ENCODE peak calls at places on chromosomes 7 and 10, in seven cellular contexts. One of them, this sample, is unnamed.

GRCh38 chr10:104349623-104350142 is 4.0 kb upstream of the CFAP58 start:
- DNase-seq in activated CD8-positive, alpha-beta memory T cell treated with anti-CD3 and anti-CD28 coated beads for 48 hours: no peak
- DNase-seq in Jurkat, Clone E6-1: no peak
- DNase-seq in SJSA1: no peak
- DNase-seq in ACHN: no peak
- DNase-seq in GM10248: peak
- DNase-seq in stimulated activated CD4-positive, alpha-beta T cell treated with anti-CD3 and anti-CD28 coated beads, TNF-alpha, amount 100 ng/mL, for 4 hours: no peak
- DNase-seq in this sample: no peak

GRCh38 chr10:72509206-72509799 is 116.6 kb downstream of the MICU1 start:
- DNase-seq in activated CD8-positive, alpha-beta memory T cell treated with anti-CD3 and anti-CD28 coated beads for 48 hours: no peak
- DNase-seq in Jurkat, Clone E6-1: no peak
- DNase-seq in SJSA1: no peak
- DNase-seq in ACHN: no peak
- DNase-seq in GM10248: no peak
- DNase-seq in stimulated activated CD4-positive, alpha-beta T cell treated with anti-CD3 and anti-CD28 coated beads, TNF-alpha, amount 100 ng/mL, for 4 hours: no peak
- DNase-seq in this sample: no peak

GRCh38 chr7:158286210-158286609 is 301.4 kb downstream of the PTPRN2 start:
- DNase-seq in activated CD8-positive, alpha-beta memory T cell treated with anti-CD3 and anti-CD28 coated beads for 48 hours: no peak
- DNase-seq in Jurkat, Clone E6-1: no peak
- DNase-seq in SJSA1: no peak
- DNase-seq in ACHN: no peak
- DNase-seq in GM10248: no peak
- DNase-seq in stimulated activated CD4-positive, alpha-beta T cell treated with anti-CD3 and anti-CD28 coated beads, TNF-alpha, amount 100 ng/mL, for 4 hours: no peak
- DNase-seq in this sample: no peak

GRCh38 chr7:25953859-25954258 is 198.1 kb upstream of the NFE2L3 start:
- DNase-seq in activated CD8-positive, alpha-beta memory T cell treated with anti-CD3 and anti-CD28 coated beads for 48 hours: no peak
- DNase-seq in Jurkat, Clone E6-1: no peak
- DNase-seq in SJSA1: no peak
- DNase-seq in ACHN: no peak
- DNase-seq in GM10248: no peak
- DNase-seq in stimulated activated CD4-positive, alpha-beta T cell treated with anti-CD3 and anti-CD28 coated beads, TNF-alpha, amount 100 ng/mL, for 4 hours: no peak
- DNase-seq in this sample: no peak

GRCh38 chr10:15744217-15744865 is 24.6 kb upstream of the ITGA8 start:
- DNase-seq in activated CD8-positive, alpha-beta memory T cell treated with anti-CD3 and anti-CD28 coated beads for 48 hours: no peak
- DNase-seq in Jurkat, Clone E6-1: peak
- DNase-seq in SJSA1: peak
- DNase-seq in ACHN: peak
- DNase-seq in GM10248: peak
- DNase-seq in stimulated activated CD4-positive, alpha-beta T cell treated with anti-CD3 and anti-CD28 coated beads, TNF-alpha, amount 100 ng/mL, for 4 hours: peak
- DNase-seq in this sample: peak

GRCh38 chr10:62095341-62096071 is 173.1 kb downstream of the RTKN2 start:
- DNase-seq in activated CD8-positive, alpha-beta memory T cell treated with anti-CD3 and anti-CD28 coated beads for 48 hours: no peak
- DNase-seq in Jurkat, Clone E6-1: no peak
- DNase-seq in SJSA1: peak
- DNase-seq in ACHN: peak
- DNase-seq in GM10248: no peak
- DNase-seq in stimulated activated CD4-positive, alpha-beta T cell treated with anti-CD3 and anti-CD28 coated beads, TNF-alpha, amount 100 ng/mL, for 4 hours: no peak
- DNase-seq in this sample: no peak

GRCh38 chr7:82617156-82617555 is 173.6 kb upstream of the CACNA2D1 start:
- DNase-seq in activated CD8-positive, alpha-beta memory T cell treated with anti-CD3 and anti-CD28 coated beads for 48 hours: no peak
- DNase-seq in Jurkat, Clone E6-1: no peak
- DNase-seq in SJSA1: no peak
- DNase-seq in ACHN: no peak
- DNase-seq in GM10248: no peak
- DNase-seq in stimulated activated CD4-positive, alpha-beta T cell treated with anti-CD3 and anti-CD28 coated beads, TNF-alpha, amount 100 ng/mL, for 4 hours: no peak
- DNase-seq in this sample: no peak

GRCh38 chr10:89937494-89937893 is 236.1 kb downstream of the KIF20B start:
- DNase-seq in activated CD8-positive, alpha-beta memory T cell treated with anti-CD3 and anti-CD28 coated beads for 48 hours: no peak
- DNase-seq in Jurkat, Clone E6-1: no peak
- DNase-seq in SJSA1: no peak
- DNase-seq in ACHN: no peak
- DNase-seq in GM10248: no peak
- DNase-seq in stimulated activated CD4-positive, alpha-beta T cell treated with anti-CD3 and anti-CD28 coated beads, TNF-alpha, amount 100 ng/mL, for 4 hours: no peak
- DNase-seq in this sample: no peak

GRCh38 chr10:97332586-97333350 is 1.8 kb downstream of the FRAT2 start:
- DNase-seq in activated CD8-positive, alpha-beta memory T cell treated with anti-CD3 and anti-CD28 coated beads for 48 hours: no peak
- DNase-seq in Jurkat, Clone E6-1: no peak
- DNase-seq in SJSA1: no peak
- DNase-seq in ACHN: peak
- DNase-seq in GM10248: no peak
- DNase-seq in stimulated activated CD4-positive, alpha-beta T cell treated with anti-CD3 and anti-CD28 coated beads, TNF-alpha, amount 100 ng/mL, for 4 hours: no peak
- DNase-seq in this sample: peak

GRCh38 chr7:1919539-1920265 is 249.6 kb downstream of the ELFN1 start:
- DNase-seq in activated CD8-positive, alpha-beta memory T cell treated with anti-CD3 and anti-CD28 coated beads for 48 hours: no peak
- DNase-seq in Jurkat, Clone E6-1: no peak
- DNase-seq in SJSA1: no peak
- DNase-seq in ACHN: no peak
- DNase-seq in GM10248: no peak
- DNase-seq in stimulated activated CD4-positive, alpha-beta T cell treated with anti-CD3 and anti-CD28 coated beads, TNF-alpha, amount 100 ng/mL, for 4 hours: no peak
- DNase-seq in this sample: no peak

GRCh38 chr10:8511026-8511425 is 456.5 kb downstream of the GATA3 start:
- DNase-seq in activated CD8-positive, alpha-beta memory T cell treated with anti-CD3 and anti-CD28 coated beads for 48 hours: no peak
- DNase-seq in Jurkat, Clone E6-1: no peak
- DNase-seq in SJSA1: no peak
- DNase-seq in ACHN: no peak
- DNase-seq in GM10248: no peak
- DNase-seq in stimulated activated CD4-positive, alpha-beta T cell treated with anti-CD3 and anti-CD28 coated beads, TNF-alpha, amount 100 ng/mL, for 4 hours: no peak
- DNase-seq in this sample: no peak

GRCh38 chr7:12137283-12137682 is 73.8 kb upstream of the TMEM106B start:
- DNase-seq in activated CD8-positive, alpha-beta memory T cell treated with anti-CD3 and anti-CD28 coated beads for 48 hours: no peak
- DNase-seq in Jurkat, Clone E6-1: no peak
- DNase-seq in SJSA1: no peak
- DNase-seq in ACHN: no peak
- DNase-seq in GM10248: no peak
- DNase-seq in stimulated activated CD4-positive, alpha-beta T cell treated with anti-CD3 and anti-CD28 coated beads, TNF-alpha, amount 100 ng/mL, for 4 hours: no peak
- DNase-seq in this sample: no peak

GRCh38 chr7:2096692-2097380 is 135.9 kb downstream of the MAD1L1 start:
- DNase-seq in activated CD8-positive, alpha-beta memory T cell treated with anti-CD3 and anti-CD28 coated beads for 48 hours: no peak
- DNase-seq in Jurkat, Clone E6-1: no peak
- DNase-seq in SJSA1: no peak
- DNase-seq in ACHN: no peak
- DNase-seq in GM10248: no peak
- DNase-seq in stimulated activated CD4-positive, alpha-beta T cell treated with anti-CD3 and anti-CD28 coated beads, TNF-alpha, amount 100 ng/mL, for 4 hours: no peak
- DNase-seq in this sample: no peak

GRCh38 chr10:74058658-74059057 is 60.7 kb downstream of the VCL start:
- DNase-seq in activated CD8-positive, alpha-beta memory T cell treated with anti-CD3 and anti-CD28 coated beads for 48 hours: no peak
- DNase-seq in Jurkat, Clone E6-1: peak
- DNase-seq in SJSA1: no peak
- DNase-seq in ACHN: peak
- DNase-seq in GM10248: peak
- DNase-seq in stimulated activated CD4-positive, alpha-beta T cell treated with anti-CD3 and anti-CD28 coated beads, TNF-alpha, amount 100 ng/mL, for 4 hours: no peak
- DNase-seq in this sample: no peak

GRCh38 chr7:47293884-47294568 is 287.9 kb downstream of the TNS3 start:
- DNase-seq in activated CD8-positive, alpha-beta memory T cell treated with anti-CD3 and anti-CD28 coated beads for 48 hours: no peak
- DNase-seq in Jurkat, Clone E6-1: no peak
- DNase-seq in SJSA1: no peak
- DNase-seq in ACHN: no peak
- DNase-seq in GM10248: no peak
- DNase-seq in stimulated activated CD4-positive, alpha-beta T cell treated with anti-CD3 and anti-CD28 coated beads, TNF-alpha, amount 100 ng/mL, for 4 hours: no peak
- DNase-seq in this sample: no peak

GRCh38 chr7:28132959-28133745 is 47.4 kb downstream of the JAZF1 start:
- DNase-seq in activated CD8-positive, alpha-beta memory T cell treated with anti-CD3 and anti-CD28 coated beads for 48 hours: no peak
- DNase-seq in Jurkat, Clone E6-1: no peak
- DNase-seq in SJSA1: no peak
- DNase-seq in ACHN: no peak
- DNase-seq in GM10248: no peak
- DNase-seq in stimulated activated CD4-positive, alpha-beta T cell treated with anti-CD3 and anti-CD28 coated beads, TNF-alpha, amount 100 ng/mL, for 4 hours: no peak
- DNase-seq in this sample: no peak

GRCh38 chr7:129434846-129435318 is 650 bp downstream of the STRIP2 start:
- DNase-seq in activated CD8-positive, alpha-beta memory T cell treated with anti-CD3 and anti-CD28 coated beads for 48 hours: peak
- DNase-seq in Jurkat, Clone E6-1: no peak
- DNase-seq in SJSA1: no peak
- DNase-seq in ACHN: peak
- DNase-seq in GM10248: no peak
- DNase-seq in stimulated activated CD4-positive, alpha-beta T cell treated with anti-CD3 and anti-CD28 coated beads, TNF-alpha, amount 100 ng/mL, for 4 hours: no peak
- DNase-seq in this sample: peak

GRCh38 chr7:123650595-123650994 is 5.1 kb upstream of the LMOD2 start:
- DNase-seq in activated CD8-positive, alpha-beta memory T cell treated with anti-CD3 and anti-CD28 coated beads for 48 hours: no peak
- DNase-seq in Jurkat, Clone E6-1: no peak
- DNase-seq in SJSA1: no peak
- DNase-seq in ACHN: no peak
- DNase-seq in GM10248: no peak
- DNase-seq in stimulated activated CD4-positive, alpha-beta T cell treated with anti-CD3 and anti-CD28 coated beads, TNF-alpha, amount 100 ng/mL, for 4 hours: no peak
- DNase-seq in this sample: no peak

GRCh38 chr7:50491943-50492342 is 41.8 kb upstream of the FIGNL1 start:
- DNase-seq in activated CD8-positive, alpha-beta memory T cell treated with anti-CD3 and anti-CD28 coated beads for 48 hours: no peak
- DNase-seq in Jurkat, Clone E6-1: no peak
- DNase-seq in SJSA1: no peak
- DNase-seq in ACHN: no peak
- DNase-seq in GM10248: no peak
- DNase-seq in stimulated activated CD4-positive, alpha-beta T cell treated with anti-CD3 and anti-CD28 coated beads, TNF-alpha, amount 100 ng/mL, for 4 hours: no peak
- DNase-seq in this sample: no peak

GRCh38 chr7:38881015-38881414 is 28.0 kb downstream of the VPS41 start:
- DNase-seq in activated CD8-positive, alpha-beta memory T cell treated with anti-CD3 and anti-CD28 coated beads for 48 hours: no peak
- DNase-seq in Jurkat, Clone E6-1: no peak
- DNase-seq in SJSA1: no peak
- DNase-seq in ACHN: peak
- DNase-seq in GM10248: no peak
- DNase-seq in stimulated activated CD4-positive, alpha-beta T cell treated with anti-CD3 and anti-CD28 coated beads, TNF-alpha, amount 100 ng/mL, for 4 hours: no peak
- DNase-seq in this sample: no peak

GRCh38 chr10:99834410-99834809 is 52.0 kb downstream of the ABCC2 start:
- DNase-seq in activated CD8-positive, alpha-beta memory T cell treated with anti-CD3 and anti-CD28 coated beads for 48 hours: no peak
- DNase-seq in Jurkat, Clone E6-1: no peak
- DNase-seq in SJSA1: peak
- DNase-seq in ACHN: peak
- DNase-seq in GM10248: no peak
- DNase-seq in stimulated activated CD4-positive, alpha-beta T cell treated with anti-CD3 and anti-CD28 coated beads, TNF-alpha, amount 100 ng/mL, for 4 hours: no peak
- DNase-seq in this sample: no peak

GRCh38 chr7:96061844-96062243 is 260.1 kb downstream of the SLC25A13 start:
- DNase-seq in activated CD8-positive, alpha-beta memory T cell treated with anti-CD3 and anti-CD28 coated beads for 48 hours: no peak
- DNase-seq in Jurkat, Clone E6-1: no peak
- DNase-seq in SJSA1: no peak
- DNase-seq in ACHN: no peak
- DNase-seq in GM10248: no peak
- DNase-seq in stimulated activated CD4-positive, alpha-beta T cell treated with anti-CD3 and anti-CD28 coated beads, TNF-alpha, amount 100 ng/mL, for 4 hours: no peak
- DNase-seq in this sample: no peak

GRCh38 chr7:158753900-158754299 is 49.3 kb upstream of the NCAPG2 start:
- DNase-seq in activated CD8-positive, alpha-beta memory T cell treated with anti-CD3 and anti-CD28 coated beads for 48 hours: no peak
- DNase-seq in Jurkat, Clone E6-1: no peak
- DNase-seq in SJSA1: no peak
- DNase-seq in ACHN: no peak
- DNase-seq in GM10248: no peak
- DNase-seq in stimulated activated CD4-positive, alpha-beta T cell treated with anti-CD3 and anti-CD28 coated beads, TNF-alpha, amount 100 ng/mL, for 4 hours: no peak
- DNase-seq in this sample: no peak

GRCh38 chr10:30560326-30560725 is 69.2 kb downstream of the LYZL2 start:
- DNase-seq in activated CD8-positive, alpha-beta memory T cell treated with anti-CD3 and anti-CD28 coated beads for 48 hours: no peak
- DNase-seq in Jurkat, Clone E6-1: no peak
- DNase-seq in SJSA1: no peak
- DNase-seq in ACHN: no peak
- DNase-seq in GM10248: no peak
- DNase-seq in stimulated activated CD4-positive, alpha-beta T cell treated with anti-CD3 and anti-CD28 coated beads, TNF-alpha, amount 100 ng/mL, for 4 hours: no peak
- DNase-seq in this sample: no peak

GRCh38 chr10:86599729-86600128 is 54.6 kb upstream of the OPN4 start:
- DNase-seq in activated CD8-positive, alpha-beta memory T cell treated with anti-CD3 and anti-CD28 coated beads for 48 hours: no peak
- DNase-seq in Jurkat, Clone E6-1: peak
- DNase-seq in SJSA1: no peak
- DNase-seq in ACHN: no peak
- DNase-seq in GM10248: no peak
- DNase-seq in stimulated activated CD4-positive, alpha-beta T cell treated with anti-CD3 and anti-CD28 coated beads, TNF-alpha, amount 100 ng/mL, for 4 hours: no peak
- DNase-seq in this sample: peak

GRCh38 chr10:102917314-102917961 is 656 bp upstream of the CNNM2 start:
- DNase-seq in activated CD8-positive, alpha-beta memory T cell treated with anti-CD3 and anti-CD28 coated beads for 48 hours: peak
- DNase-seq in Jurkat, Clone E6-1: peak
- DNase-seq in SJSA1: no peak
- DNase-seq in ACHN: peak
- DNase-seq in GM10248: peak
- DNase-seq in stimulated activated CD4-positive, alpha-beta T cell treated with anti-CD3 and anti-CD28 coated beads, TNF-alpha, amount 100 ng/mL, for 4 hours: peak
- DNase-seq in this sample: peak

GRCh38 chr10:93837783-93838677 is 55.7 kb upstream of the SLC35G1 start:
- DNase-seq in activated CD8-positive, alpha-beta memory T cell treated with anti-CD3 and anti-CD28 coated beads for 48 hours: no peak
- DNase-seq in Jurkat, Clone E6-1: no peak
- DNase-seq in SJSA1: no peak
- DNase-seq in ACHN: no peak
- DNase-seq in GM10248: no peak
- DNase-seq in stimulated activated CD4-positive, alpha-beta T cell treated with anti-CD3 and anti-CD28 coated beads, TNF-alpha, amount 100 ng/mL, for 4 hours: no peak
- DNase-seq in this sample: no peak

GRCh38 chr7:155066417-155066950 is 3.6 kb upstream of the HTR5A start:
- DNase-seq in activated CD8-positive, alpha-beta memory T cell treated with anti-CD3 and anti-CD28 coated beads for 48 hours: no peak
- DNase-seq in Jurkat, Clone E6-1: no peak
- DNase-seq in SJSA1: no peak
- DNase-seq in ACHN: peak
- DNase-seq in GM10248: no peak
- DNase-seq in stimulated activated CD4-positive, alpha-beta T cell treated with anti-CD3 and anti-CD28 coated beads, TNF-alpha, amount 100 ng/mL, for 4 hours: no peak
- DNase-seq in this sample: no peak

GRCh38 chr10:70441161-70441876 is at the start of gene NODAL:
- DNase-seq in activated CD8-positive, alpha-beta memory T cell treated with anti-CD3 and anti-CD28 coated beads for 48 hours: no peak
- DNase-seq in Jurkat, Clone E6-1: no peak
- DNase-seq in SJSA1: no peak
- DNase-seq in ACHN: no peak
- DNase-seq in GM10248: no peak
- DNase-seq in stimulated activated CD4-positive, alpha-beta T cell treated with anti-CD3 and anti-CD28 coated beads, TNF-alpha, amount 100 ng/mL, for 4 hours: no peak
- DNase-seq in this sample: no peak

GRCh38 chr7:96479015-96479645 is 157.2 kb upstream of the SLC25A13 start:
- DNase-seq in activated CD8-positive, alpha-beta memory T cell treated with anti-CD3 and anti-CD28 coated beads for 48 hours: no peak
- DNase-seq in Jurkat, Clone E6-1: no peak
- DNase-seq in SJSA1: peak
- DNase-seq in ACHN: no peak
- DNase-seq in GM10248: no peak
- DNase-seq in stimulated activated CD4-positive, alpha-beta T cell treated with anti-CD3 and anti-CD28 coated beads, TNF-alpha, amount 100 ng/mL, for 4 hours: no peak
- DNase-seq in this sample: no peak